ENCODE peak calls at places on chromosomes 2 and 18, in nine cellular contexts. E is upper lobe of right lung, H is lung, J is tibial artery, X is thoracic aorta, I is heart left ventricle, W is prostate gland, Z is stomach, C is tibial nerve. P is an unnamed sample.

GRCh38 chr2:240131941-240132650 is 4.0 kb downstream of the COPS9 start:
- DNase-seq in H (no peak), J (peak; percentile 50), I (no peak), W (no peak), C (no peak), E (peak; percentile 45), Z (no peak), X (no peak), P (no peak)

GRCh38 chr18:65942854-65943253 is 192.0 kb downstream of the CDH7 start:
- DNase-seq in W (no peak), Z (no peak), X (no peak), J (no peak), C (no peak), E (no peak), H (no peak), I (no peak), P (no peak)

GRCh38 chr18:8912348-8913057 is 190.0 kb upstream of the NDUFV2 start:
- DNase-seq in Z (no peak), E (peak; percentile 70), X (no peak), C (no peak), W (no peak), H (peak; percentile 33), J (no peak), I (no peak), P (no peak)

GRCh38 chr2:185578293-185578692 is 160.3 kb upstream of the FSIP2 start:
- DNase-seq in E (no peak), H (no peak), J (no peak), X (no peak), I (no peak), W (no peak), C (no peak), Z (no peak), P (no peak)

GRCh38 chr2:160388464-160389263 is 104.9 kb downstream of the RBMS1 start:
- DNase-seq in X (no peak), I (peak; percentile 64), E (no peak), W (no peak), J (no peak), Z (peak; percentile 30), C (no peak), H (peak; percentile 54), P (peak; percentile 43)

GRCh38 chr2:129798626-129799025 is 180.8 kb upstream of the RAB6C start:
- DNase-seq in X (no peak), I (no peak), Z (no peak), C (no peak), E (no peak), J (no peak), W (no peak), H (no peak), P (peak; percentile 7)

GRCh38 chr2:224395646-224396390 is 6.1 kb downstream of the FAM124B start:
- DNase-seq in W (no peak), I (no peak), E (no peak), J (no peak), X (no peak), C (no peak), H (no peak), Z (no peak), P (no peak)

GRCh38 chr2:189498205-189498604 is 56.9 kb downstream of the WDR75 start:
- DNase-seq in J (no peak), Z (no peak), W (no peak), E (no peak), C (no peak), H (no peak), I (no peak), X (no peak), P (no peak)

GRCh38 chr18:10930078-10930477 is 219.3 kb downstream of the PIEZO2 start:
- DNase-seq in C (no peak), E (no peak), I (no peak), X (no peak), J (no peak), W (no peak), H (no peak), Z (no peak), P (no peak)

GRCh38 chr2:232142049-232142448 is 180.5 kb downstream of the DIS3L2 start:
- DNase-seq in X (no peak), H (no peak), I (no peak), E (no peak), J (no peak), Z (no peak), W (no peak), C (no peak), P (no peak)

GRCh38 chr18:8744656-8745055 is 39.3 kb downstream of the MTCL1 start:
- DNase-seq in W (no peak), H (no peak), J (no peak), C (no peak), I (no peak), X (no peak), Z (no peak), E (no peak), P (no peak)

GRCh38 chr18:13126966-13127598 is 91.5 kb upstream of the LDLRAD4 start:
- DNase-seq in C (no peak), I (no peak), W (peak; percentile 52), E (no peak), X (no peak), J (no peak), Z (no peak), H (no peak), P (no peak)

GRCh38 chr2:128465246-128466170 is 146.8 kb upstream of the HS6ST1 start:
- DNase-seq in W (no peak), X (no peak), H (peak; percentile 18), Z (peak; percentile 36), E (peak; percentile 33), I (no peak), J (no peak), C (no peak), P (peak; percentile 14)

GRCh38 chr2:47359375-47359868 is 43.5 kb upstream of the MSH2 start:
- DNase-seq in W (no peak), H (no peak), X (no peak), I (no peak), Z (no peak), C (no peak), J (no peak), E (peak; percentile 17), P (no peak)

DNA sequence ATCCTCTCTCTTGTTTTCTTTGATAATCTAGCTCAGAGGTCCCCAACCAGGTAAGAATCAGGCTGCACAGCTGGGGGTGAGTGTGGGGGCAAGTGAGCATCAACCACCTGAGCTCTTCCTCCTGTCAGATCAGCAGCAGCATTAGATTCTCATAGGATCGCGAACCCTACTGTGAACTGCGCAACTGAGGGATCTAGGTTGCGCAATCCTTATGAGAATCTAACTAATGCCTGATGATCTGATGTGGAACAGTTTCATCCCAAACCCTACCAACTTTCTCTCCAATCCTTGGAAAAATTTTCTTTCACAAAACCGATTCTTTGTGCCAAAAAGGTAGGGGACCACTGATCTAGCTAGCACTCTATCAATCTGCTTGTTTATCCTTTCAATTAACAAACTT is 678.3 kb downstream of the CBLN2 start:
- DNase-seq in X (no peak), E (no peak), C (no peak), H (no peak), Z (no peak), W (no peak), I (no peak), J (no peak), P (no peak)
- H3K9me3 ChIP-seq in X (no peaks in the 10 kb centered on the region), E (no peaks in the 10 kb centered on the region), C (no peaks in the 10 kb centered on the region), H (no peaks in the 10 kb centered on the region), Z (no peaks in the 10 kb centered on the region), W (no peaks in the 10 kb centered on the region), I (peaks cover under 1% of the 10 kb centered on the region), J (no peaks in the 10 kb centered on the region), P (no peaks in the 10 kb centered on the region)

GRCh38 chr2:23618696-23619530 is 233.9 kb downstream of the KLHL29 start:
- DNase-seq in E (peak; percentile 56), W (no peak), Z (no peak), X (no peak), I (peak; percentile 47), J (no peak), C (no peak), H (no peak), P (no peak)
- TF ChIP-seq CTCF in E (no peak), W (no peak), Z (no peak), X (no peak), I (no peak), J (no peak), C (no peak), H (no peak), P (no peak)

DNA sequence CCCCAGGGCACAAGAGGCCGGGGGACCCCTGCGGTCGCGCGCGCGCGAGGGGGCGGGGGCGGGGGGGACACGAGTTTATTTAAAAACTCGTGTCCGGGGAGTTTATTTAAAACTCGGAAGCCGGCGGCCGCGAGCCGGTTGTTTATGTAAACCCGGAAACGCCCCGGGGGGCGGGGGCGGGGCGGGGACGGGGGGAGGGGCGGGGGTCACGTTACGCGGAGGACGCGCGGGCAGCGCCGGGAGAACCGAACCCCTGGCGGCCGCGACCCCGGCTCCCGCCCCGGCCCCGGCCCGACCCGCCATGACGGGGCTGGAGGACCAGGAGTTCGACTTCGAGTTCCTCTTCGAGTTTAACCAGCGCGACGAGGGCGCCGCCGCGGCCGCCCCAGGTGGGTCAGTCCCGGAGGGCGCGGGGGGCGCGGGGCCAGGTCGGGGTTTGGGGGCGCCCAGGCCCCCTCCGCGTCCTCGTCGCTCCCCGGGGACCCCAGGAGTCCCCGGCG is 4.4 kb downstream of the NFATC1 start:
- DNase-seq in Z (peak; percentile 72), I (peak; percentile 89), J (peak; percentile 86), W (peak; percentile 74), E (peak; percentile 86), H (no peak), C (peak; percentile 78), X (no peak), P (peak; percentile 66)
- H3K4me1 ChIP-seq in Z (peaks cover 30% of the 10 kb centered on the region), I (peaks cover 68% of the 10 kb centered on the region), J (peaks cover 50% of the 10 kb centered on the region), W (peaks cover 7% of the 10 kb centered on the region), E (peaks cover 53% of the 10 kb centered on the region), H (peaks cover 6% of the 10 kb centered on the region), C (peaks cover 79% of the 10 kb centered on the region), X (peaks cover 46% of the 10 kb centered on the region), P (no peaks in the 10 kb centered on the region)

GRCh38 chr2:181678033-181678586 is 2.2 kb downstream of the NEUROD1 start:
- DNase-seq in E (peak; percentile 80), W (peak; percentile 35), C (no peak), Z (peak; percentile 61), I (peak; percentile 68), J (no peak), H (peak; percentile 58), X (no peak), P (peak; percentile 56)

GRCh38 chr2:181680937-181681811 is 857 bp upstream of the NEUROD1 start:
- DNase-seq in H (no peak), X (no peak), I (no peak), E (no peak), J (no peak), Z (no peak), C (no peak), W (no peak), P (no peak)

GRCh38 chr2:181678744-181679543 is 1.4 kb downstream of the NEUROD1 start:
- DNase-seq in C (no peak), I (no peak), J (no peak), W (no peak), X (no peak), Z (no peak), E (no peak), H (no peak), P (no peak)

GRCh38 chr2:181680055-181680936 is at the start of gene NEUROD1:
- DNase-seq in I (peak; percentile 61), W (no peak), C (no peak), J (no peak), X (no peak), E (no peak), Z (no peak), H (no peak), P (no peak)

DNA sequence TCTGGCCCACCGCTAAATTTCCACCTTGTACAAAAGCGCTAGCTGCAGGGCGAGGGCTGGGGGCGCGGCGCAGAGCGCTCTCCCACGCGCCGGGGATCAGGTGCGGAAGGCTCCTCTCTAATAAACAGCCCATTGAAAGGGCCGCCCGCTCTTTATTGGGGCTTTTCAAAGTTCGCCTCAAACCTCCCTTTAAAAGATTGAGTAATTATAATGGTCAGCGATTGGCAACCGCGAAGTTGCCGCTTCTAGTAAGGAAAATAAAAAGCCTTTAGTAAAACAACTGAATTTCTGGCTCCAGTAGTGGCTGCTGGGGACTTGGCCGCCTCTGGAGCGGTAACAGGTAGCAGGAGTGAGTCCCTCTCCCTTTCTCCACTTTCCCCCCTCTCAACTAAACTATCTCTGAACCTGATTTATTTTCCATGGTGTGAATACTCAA is 755 bp downstream of the NEUROD1 start:
- DNase-seq in Z (no peak), C (no peak), H (no peak), X (no peak), I (no peak), J (no peak), E (no peak), W (no peak), P (no peak)
- H3K9me3 ChIP-seq in Z (peaks cover 22% of the 10 kb centered on the region), C (no peaks in the 10 kb centered on the region), H (peaks cover 15% of the 10 kb centered on the region), X (no peaks in the 10 kb centered on the region), I (no peaks in the 10 kb centered on the region), J (peaks cover 6% of the 10 kb centered on the region), E (no peaks in the 10 kb centered on the region), W (no peaks in the 10 kb centered on the region), P (no peaks in the 10 kb centered on the region)

P was measured in colonic mucosa.